ENCODE peak calls at places on chromosomes 6 and 20, in seven cellular contexts. L, R, H, O, Y, T and C are unnamed samples.

GRCh38 chr6:49406241-49406970 is 56.6 kb downstream of the MMUT start:
- DNase-seq in Y (no peak), H (no peak), O (no peak), L (no peak), T (no peak), R (no peak), C (no peak)

GRCh38 chr20:58267389-58268215 is 39.1 kb upstream of the ANKRD60 start:
- DNase-seq in T (no peak), L (no peak), R (no peak), H (no peak), Y (no peak), O (peak; percentile 47), C (no peak)

GRCh38 chr20:54681869-54682268 is 206.5 kb downstream of the DOK5 start:
- DNase-seq in O (no peak), H (no peak), T (no peak), L (no peak), Y (no peak), R (no peak), C (no peak)

GRCh38 chr6:41636803-41637178 is 1.5 kb upstream of the MDFI start:
- DNase-seq in L (no peak), T (no peak), Y (peak; percentile 79), O (no peak), H (no peak), R (peak; percentile 54), C (peak; percentile 51)

GRCh38 chr20:48002517-48002970 is 217.3 kb upstream of the SULF2 start:
- DNase-seq in H (no peak), T (peak; percentile 94), R (no peak), O (no peak), L (no peak), Y (no peak), C (no peak)

GRCh38 chr20:33865761-33866160 is 54.6 kb downstream of the CHMP4B start:
- DNase-seq in O (no peak), L (no peak), T (no peak), R (no peak), H (no peak), Y (no peak), C (no peak)

GRCh38 chr6:6515691-6516607 is 72.6 kb upstream of the LY86 start:
- DNase-seq in O (no peak), L (no peak), H (no peak), T (peak; percentile 84), Y (no peak), R (no peak), C (no peak)

GRCh38 chr20:4972506-4973251 is 28.6 kb downstream of the SLC23A2 start:
- DNase-seq in T (no peak), R (no peak), O (no peak), H (no peak), L (no peak), Y (no peak), C (peak; percentile 69)

GRCh38 chr20:32007787-32008616 is 2.2 kb upstream of the CCM2L start:
- DNase-seq in L (no peak), O (no peak), R (no peak), H (no peak), T (no peak), Y (peak; percentile 62), C (peak; percentile 80)

GRCh38 chr20:25226433-25227316 is 21.2 kb upstream of the PYGB start:
- DNase-seq in O (no peak), T (no peak), Y (no peak), R (no peak), L (peak; percentile 56), H (no peak), C (peak; percentile 14)

GRCh38 chr20:2738331-2738730 is 45.8 kb downstream of the EBF4 start:
- DNase-seq in H (no peak), Y (no peak), T (no peak), L (no peak), O (no peak), R (no peak), C (no peak)

GRCh38 chr6:168381726-168382458 is 59.1 kb upstream of the SMOC2 start:
- DNase-seq in Y (no peak), L (no peak), R (no peak), O (no peak), T (no peak), H (no peak), C (no peak)

GRCh38 chr6:91438570-91438969 is 851.7 kb upstream of the MAP3K7 start:
- DNase-seq in R (no peak), T (no peak), Y (no peak), L (no peak), H (no peak), O (no peak), C (peak; percentile 75)

GRCh38 chr6:37582309-37582708 is 82.6 kb upstream of the CCDC167 start:
- DNase-seq in Y (no peak), R (no peak), O (no peak), L (no peak), H (no peak), T (no peak), C (no peak)

GRCh38 chr6:134729590-134729989 is 220.3 kb downstream of the ALDH8A1 start:
- DNase-seq in R (no peak), Y (no peak), O (no peak), T (no peak), H (no peak), L (no peak), C (no peak)

GRCh38 chr6:151502499-151502898 is 8.7 kb downstream of the CCDC170 start:
- DNase-seq in O (no peak), T (no peak), H (no peak), L (no peak), Y (no peak), R (peak; percentile 22), C (peak; percentile 63)

GRCh38 chr6:125745281-125746018 is 4.0 kb upstream of the HEY2 start:
- DNase-seq in R (no peak), H (no peak), Y (peak; percentile 58), L (no peak), O (no peak), T (no peak), C (no peak)

GRCh38 chr6:33588894-33589293 is 8.8 kb upstream of the BAK1 start:
- DNase-seq in Y (no peak), R (no peak), T (no peak), O (no peak), H (no peak), L (no peak), C (no peak)

GRCh38 chr20:21522479-21523397 is 8.9 kb upstream of the NKX2-2 start:
- DNase-seq in O (no peak), Y (peak; percentile 71), L (peak; percentile 27), R (no peak), H (no peak), T (no peak), C (no peak)

GRCh38 chr20:64104667-64105451 is 2.5 kb downstream of the NPBWR2 start:
- DNase-seq in L (no peak), T (no peak), H (no peak), Y (peak; percentile 41), O (no peak), R (no peak), C (no peak)

GRCh38 chr6:340991-341827 is 48.9 kb downstream of the DUSP22 start:
- DNase-seq in T (peak; percentile 83), Y (no peak), L (no peak), H (no peak), R (no peak), O (peak; percentile 80), C (no peak)

GRCh38 chr6:43142101-43142500 is 29.0 kb upstream of the SRF start:
- DNase-seq in L (no peak), Y (no peak), T (no peak), R (no peak), O (no peak), H (no peak), C (no peak)

GRCh38 chr6:83153958-83154357 is 39.1 kb downstream of the PGM3 start:
- DNase-seq in L (no peak), O (no peak), R (no peak), Y (no peak), T (no peak), H (no peak), C (no peak)

GRCh38 chr20:59622496-59622895 is 18.2 kb downstream of the PHACTR3 start:
- DNase-seq in H (no peak), L (no peak), O (no peak), Y (no peak), T (no peak), R (no peak), C (no peak)
- H3K9me3 ChIP-seq in H (no peaks in the 10 kb centered on the region), L (no peaks in the 10 kb centered on the region), O (no peaks in the 10 kb centered on the region), Y (peaks cover 83% of the 10 kb centered on the region), T (no peaks in the 10 kb centered on the region), R (no peaks in the 10 kb centered on the region), C (peaks cover 2% of the 10 kb centered on the region)

GRCh38 chr20:13220857-13221297 is at the start of gene ISM1:
- DNase-seq in L (peak; percentile 68), Y (peak; percentile 73), H (no peak), O (no peak), T (no peak), R (no peak), C (no peak)
- TF ChIP-seq MAX in L (no peak), Y (no peak), H (no peak), O (no peak), T (no peak), R (no peak), C (no peak)

GRCh38 chr6:31075528-31075927 is 36.8 kb downstream of the C6orf15 start:
- DNase-seq in L (no peak), Y (no peak), O (no peak), H (no peak), R (no peak), T (no peak), C (no peak)

GRCh38 chr6:31074406-31074805 is 38.0 kb downstream of the C6orf15 start:
- DNase-seq in H (no peak), R (no peak), L (no peak), T (no peak), Y (no peak), O (no peak), C (no peak)

GRCh38 chr6:31068738-31069340 is 43.5 kb downstream of the C6orf15 start:
- DNase-seq in H (peak; percentile 73), T (no peak), O (peak; percentile 85), L (peak; percentile 86), Y (peak; percentile 90), R (peak; percentile 81), C (peak; percentile 73)

GRCh38 chr6:31067881-31068737 is 44.3 kb downstream of the C6orf15 start:
- DNase-seq in R (no peak), T (no peak), L (no peak), H (no peak), O (no peak), Y (no peak), C (no peak)

DNA sequence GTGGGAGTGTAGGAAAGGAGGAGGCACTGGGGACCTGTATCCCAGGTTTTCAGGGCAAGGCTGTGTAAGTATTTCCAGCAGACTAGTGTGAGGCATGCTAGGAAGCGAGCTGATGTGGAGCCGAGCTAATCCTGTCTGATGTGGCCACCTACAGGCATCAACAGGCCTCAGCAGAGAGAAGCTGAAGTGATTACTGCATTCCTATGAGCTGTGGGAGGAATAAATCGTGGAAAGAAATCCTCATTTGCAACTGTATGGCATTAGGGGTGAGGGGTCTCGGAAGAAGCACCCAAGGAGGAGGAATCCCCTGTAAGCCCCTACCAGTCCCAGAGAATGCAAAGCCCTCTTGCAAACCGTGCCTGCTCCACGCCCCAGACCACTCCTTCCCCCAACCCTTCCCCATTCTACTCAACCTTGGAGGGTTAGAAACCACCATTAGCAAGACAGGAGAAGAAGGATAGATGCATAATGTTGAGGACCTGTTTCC is 41.6 kb downstream of the C6orf15 start:
- DNase-seq in H (peak; percentile 52), Y (peak; percentile 52), O (peak; percentile 28), T (no peak), R (peak; percentile 56), L (no peak), C (peak; percentile 51)
- H3K9ac ChIP-seq in H (no peak overlapping the region), Y (no peak overlapping the region), O (no peak overlapping the region), T (no peak overlapping the region), R (no peak overlapping the region), L (no peak overlapping the region), C (no peak overlapping the region)

GRCh38 chr6:164581563-164581962 is 727.8 kb downstream of the C6orf118 start:
- DNase-seq in T (no peak), R (no peak), O (no peak), Y (no peak), L (no peak), H (no peak), C (no peak)
- H3K9me3 ChIP-seq in T (no peaks in the 10 kb centered on the region), R (peaks cover 11% of the 10 kb centered on the region), O (peaks cover 3% of the 10 kb centered on the region), Y (peaks cover 29% of the 10 kb centered on the region), L (no peaks in the 10 kb centered on the region), H (peaks cover 98% of the 10 kb centered on the region), C (no peaks in the 10 kb centered on the region)